ENCODE peak calls at places on chromosomes 3 and 15, in five cellular contexts. J, I, Z, N and K are unnamed samples.

GRCh38 chr3:86914651-86915050 is 76.3 kb downstream of the VGLL3 start:
- DNase-seq in J (no peak), I (no peak), Z (no peak), N (no peak), K (no peak)

GRCh38 chr3:72488736-72489030 is 359.6 kb downstream of the SHQ1 start:
- DNase-seq in J (no peak), I (no peak), Z (no peak), N (peak), K (peak)

GRCh38 chr3:194168994-194169393 is 33.0 kb downstream of the HES1 start:
- DNase-seq in J (no peak), I (no peak), Z (no peak), N (no peak), K (no peak)

GRCh38 chr15:38895326-38896282 is 331.0 kb upstream of the RASGRP1 start:
- DNase-seq in J (no peak), I (no peak), Z (no peak), N (peak), K (peak)

GRCh38 chr3:52346623-52347530 is 30.8 kb downstream of the DNAH1 start:
- DNase-seq in J (no peak), I (no peak), Z (no peak), N (no peak), K (peak)

GRCh38 chr15:42012241-42012640 is 8.6 kb downstream of the PLA2G4E start:
- DNase-seq in J (no peak), I (peak), Z (no peak), N (no peak), K (no peak)

GRCh38 chr3:12224181-12225147 is 64.4 kb upstream of the PPARG start:
- DNase-seq in J (no peak), I (peak), Z (no peak), N (no peak), K (no peak)

GRCh38 chr3:13015286-13016082 is 57.7 kb downstream of the IQSEC1 start:
- DNase-seq in J (no peak), I (peak), Z (peak), N (no peak), K (no peak)

GRCh38 chr3:149581681-149582349 is 76.0 kb downstream of the WWTR1 start:
- DNase-seq in J (no peak), I (no peak), Z (no peak), N (peak), K (peak)

GRCh38 chr15:64209680-64210334 is 47.0 kb upstream of the PPIB start:
- DNase-seq in J (no peak), I (no peak), Z (no peak), N (peak), K (peak)

GRCh38 chr3:15323063-15323462 is 9.3 kb downstream of the SH3BP5 start:
- DNase-seq in J (no peak), I (no peak), Z (no peak), N (no peak), K (no peak)

GRCh38 chr3:133016838-133017309 is 21.3 kb upstream of the TMEM108 start:
- DNase-seq in J (no peak), I (no peak), Z (no peak), N (no peak), K (no peak)

GRCh38 chr15:39301589-39301999 is 279.3 kb upstream of the THBS1 start:
- DNase-seq in J (no peak), I (no peak), Z (no peak), N (no peak), K (peak)

GRCh38 chr15:34737379-34737928 is 17.3 kb downstream of the GJD2 start:
- DNase-seq in J (no peak), I (no peak), Z (no peak), N (no peak), K (peak)

GRCh38 chr15:35271371-35272043 is 186.4 kb upstream of the NANOGP8 start:
- DNase-seq in J (no peak), I (no peak), Z (no peak), N (no peak), K (peak)

GRCh38 chr3:129597792-129598381 is 8.6 kb downstream of the PLXND1 start:
- DNase-seq in J (no peak), I (no peak), Z (no peak), N (no peak), K (peak)

GRCh38 chr3:12375572-12375971 is 86.7 kb downstream of the PPARG start:
- DNase-seq in J (no peak), I (no peak), Z (no peak), N (no peak), K (no peak)

GRCh38 chr3:101858464-101858863 is 9.2 kb downstream of the NFKBIZ start:
- DNase-seq in J (no peak), I (no peak), Z (no peak), N (no peak), K (peak)

GRCh38 chr3:57877116-57877515 is 121.0 kb downstream of the SLMAP start:
- DNase-seq in J (no peak), I (no peak), Z (no peak), N (no peak), K (peak)

GRCh38 chr15:44147636-44148035 is 47.4 kb downstream of the FRMD5 start:
- DNase-seq in J (no peak), I (no peak), Z (no peak), N (no peak), K (no peak)

GRCh38 chr3:161637559-161637958 is 141.0 kb downstream of the OTOL1 start:
- DNase-seq in J (no peak), I (no peak), Z (no peak), N (no peak), K (no peak)

GRCh38 chr15:64678126-64678819 is 97.1 kb downstream of the RBPMS2 start:
- DNase-seq in J (no peak), I (no peak), Z (no peak), N (no peak), K (peak)

GRCh38 chr15:37109952-37110630 is 9.7 kb upstream of the MEIS2 start:
- DNase-seq in J (no peak), I (no peak), Z (no peak), N (no peak), K (no peak)

GRCh38 chr15:42549052-42549491 is 434 bp downstream of the HAUS2 start:
- DNase-seq in J (no peak), I (no peak), Z (no peak), N (peak), K (peak)

GRCh38 chr3:4688411-4688810 is 195.3 kb downstream of the ITPR1 start:
- DNase-seq in J (no peak), I (no peak), Z (no peak), N (no peak), K (no peak)

GRCh38 chr15:56749982-56750381 is 16.7 kb upstream of the ZNF280D start:
- DNase-seq in J (no peak), I (no peak), Z (no peak), N (no peak), K (peak)

GRCh38 chr15:93331545-93332117 is 242.6 kb upstream of the RGMA start:
- DNase-seq in J (no peak), I (no peak), Z (no peak), N (no peak), K (no peak)

GRCh38 chr3:27976933-27977332 is 254.8 kb upstream of the EOMES start:
- DNase-seq in J (no peak), I (no peak), Z (no peak), N (no peak), K (peak)

GRCh38 chr15:52462806-52463360 is 65.8 kb downstream of the MYO5A start:
- DNase-seq in J (no peak), I (no peak), Z (no peak), N (no peak), K (no peak)

GRCh38 chr3:123914829-123915228 is 30.7 kb upstream of the MYLK start:
- DNase-seq in J (no peak), I (no peak), Z (no peak), N (no peak), K (no peak)

GRCh38 chr3:65343736-65344135 is 655.9 kb upstream of the ADAMTS9 start:
- DNase-seq in J (no peak), I (no peak), Z (no peak), N (no peak), K (no peak)

GRCh38 chr3:19934098-19934566 is at the start of gene EFHB:
- DNase-seq in J (no peak), I (peak), Z (no peak), N (no peak), K (peak)

GRCh38 chr3:157081681-157082210 is 78.2 kb downstream of the CCNL1 start:
- DNase-seq in J (peak), I (peak), Z (peak), N (peak), K (peak)

GRCh38 chr3:52891164-52891563 is 6.2 kb downstream of the STIMATE start:
- DNase-seq in J (no peak), I (no peak), Z (no peak), N (no peak), K (no peak)

GRCh38 chr15:40911139-40911538 is 16.9 kb downstream of the VPS18 start:
- DNase-seq in J (no peak), I (no peak), Z (no peak), N (no peak), K (no peak)

GRCh38 chr3:143234521-143234920 is 115.0 kb downstream of the CHST2 start:
- DNase-seq in J (no peak), I (no peak), Z (no peak), N (no peak), K (peak)

GRCh38 chr3:13346481-13347389 is 73.4 kb downstream of the NUP210 start:
- DNase-seq in J (peak), I (peak), Z (peak), N (no peak), K (peak)